ENCODE peak calls at places on chromosomes 7 and 10, in six cellular contexts. One of them, this sample, is unnamed.
A peak's percentile ranks its signal among the peaks of the same experiment; 100 is the strongest.

GRCh38 chr7:76193881-76194280 is 7.8 kb upstream of the SRRM3 start:
- DNase-seq in GM06990: no peak
- DNase-seq in H54: no peak
- DNase-seq in stimulated activated CD8-positive, alpha-beta memory T cell treated with anti-CD3 and anti-CD28 coated beads, Interleukin-12 subunit alpha, Interleukin-12 subunit beta, amount 100 ng/mL, for 1 hour: no peak
- DNase-seq in activated naive CD4-positive, alpha-beta T cell treated with Interleukin-2 at 50 U/mL for 16 hours: no peak
- DNase-seq in HS-27A: no peak
- DNase-seq in this sample: no peak

GRCh38 chr10:126565456-126565855 is 105.0 kb downstream of the C10orf90 start:
- DNase-seq in activated naive CD4-positive, alpha-beta T cell treated with Interleukin-2 at 50 U/mL for 16 hours: no peak
- DNase-seq in HS-27A: no peak
- DNase-seq in H54: no peak
- DNase-seq in stimulated activated CD8-positive, alpha-beta memory T cell treated with anti-CD3 and anti-CD28 coated beads, Interleukin-12 subunit alpha, Interleukin-12 subunit beta, amount 100 ng/mL, for 1 hour: no peak
- DNase-seq in GM06990: no peak
- DNase-seq in this sample: no peak

GRCh38 chr10:21860718-21861117 is 142.8 kb downstream of the DNAJC1 start:
- DNase-seq in activated naive CD4-positive, alpha-beta T cell treated with Interleukin-2 at 50 U/mL for 16 hours: no peak
- DNase-seq in HS-27A: no peak
- DNase-seq in H54: no peak
- DNase-seq in stimulated activated CD8-positive, alpha-beta memory T cell treated with anti-CD3 and anti-CD28 coated beads, Interleukin-12 subunit alpha, Interleukin-12 subunit beta, amount 100 ng/mL, for 1 hour: no peak
- DNase-seq in GM06990: peak; percentile 13
- DNase-seq in this sample: no peak

GRCh38 chr7:7761340-7761973 is 43.0 kb upstream of the RPA3 start:
- DNase-seq in stimulated activated CD8-positive, alpha-beta memory T cell treated with anti-CD3 and anti-CD28 coated beads, Interleukin-12 subunit alpha, Interleukin-12 subunit beta, amount 100 ng/mL, for 1 hour: no peak
- DNase-seq in GM06990: no peak
- DNase-seq in H54: no peak
- DNase-seq in HS-27A: no peak
- DNase-seq in activated naive CD4-positive, alpha-beta T cell treated with Interleukin-2 at 50 U/mL for 16 hours: no peak
- DNase-seq in this sample: peak; percentile 64

GRCh38 chr10:59891919-59892318 is 14.4 kb downstream of the CCDC6 start:
- DNase-seq in GM06990: no peak
- DNase-seq in stimulated activated CD8-positive, alpha-beta memory T cell treated with anti-CD3 and anti-CD28 coated beads, Interleukin-12 subunit alpha, Interleukin-12 subunit beta, amount 100 ng/mL, for 1 hour: no peak
- DNase-seq in H54: no peak
- DNase-seq in activated naive CD4-positive, alpha-beta T cell treated with Interleukin-2 at 50 U/mL for 16 hours: no peak
- DNase-seq in HS-27A: no peak
- DNase-seq in this sample: no peak

GRCh38 chr7:24249266-24249665 is 34.7 kb upstream of the NPY start:
- DNase-seq in GM06990: no peak
- DNase-seq in H54: no peak
- DNase-seq in HS-27A: no peak
- DNase-seq in activated naive CD4-positive, alpha-beta T cell treated with Interleukin-2 at 50 U/mL for 16 hours: no peak
- DNase-seq in stimulated activated CD8-positive, alpha-beta memory T cell treated with anti-CD3 and anti-CD28 coated beads, Interleukin-12 subunit alpha, Interleukin-12 subunit beta, amount 100 ng/mL, for 1 hour: no peak
- DNase-seq in this sample: no peak

GRCh38 chr7:110502893-110503465 is 587.9 kb upstream of the LRRN3 start:
- DNase-seq in H54: no peak
- DNase-seq in GM06990: no peak
- DNase-seq in stimulated activated CD8-positive, alpha-beta memory T cell treated with anti-CD3 and anti-CD28 coated beads, Interleukin-12 subunit alpha, Interleukin-12 subunit beta, amount 100 ng/mL, for 1 hour: no peak
- DNase-seq in activated naive CD4-positive, alpha-beta T cell treated with Interleukin-2 at 50 U/mL for 16 hours: no peak
- DNase-seq in HS-27A: no peak
- DNase-seq in this sample: peak; percentile 26

GRCh38 chr10:114577133-114577532 is 80.9 kb downstream of the ABLIM1 start:
- DNase-seq in stimulated activated CD8-positive, alpha-beta memory T cell treated with anti-CD3 and anti-CD28 coated beads, Interleukin-12 subunit alpha, Interleukin-12 subunit beta, amount 100 ng/mL, for 1 hour: no peak
- DNase-seq in GM06990: no peak
- DNase-seq in HS-27A: no peak
- DNase-seq in H54: no peak
- DNase-seq in activated naive CD4-positive, alpha-beta T cell treated with Interleukin-2 at 50 U/mL for 16 hours: no peak
- DNase-seq in this sample: peak; percentile 90

GRCh38 chr7:33923440-33924229 is 18.3 kb downstream of the BMPER start:
- DNase-seq in activated naive CD4-positive, alpha-beta T cell treated with Interleukin-2 at 50 U/mL for 16 hours: no peak
- DNase-seq in H54: no peak
- DNase-seq in HS-27A: no peak
- DNase-seq in GM06990: no peak
- DNase-seq in stimulated activated CD8-positive, alpha-beta memory T cell treated with anti-CD3 and anti-CD28 coated beads, Interleukin-12 subunit alpha, Interleukin-12 subunit beta, amount 100 ng/mL, for 1 hour: no peak
- DNase-seq in this sample: no peak

GRCh38 chr10:76338187-76338586 is 906.8 kb downstream of the LRMDA start:
- DNase-seq in H54: no peak
- DNase-seq in activated naive CD4-positive, alpha-beta T cell treated with Interleukin-2 at 50 U/mL for 16 hours: no peak
- DNase-seq in GM06990: no peak
- DNase-seq in HS-27A: no peak
- DNase-seq in stimulated activated CD8-positive, alpha-beta memory T cell treated with anti-CD3 and anti-CD28 coated beads, Interleukin-12 subunit alpha, Interleukin-12 subunit beta, amount 100 ng/mL, for 1 hour: no peak
- DNase-seq in this sample: no peak

GRCh38 chr7:15476101-15476918 is 85.5 kb downstream of the AGMO start:
- DNase-seq in activated naive CD4-positive, alpha-beta T cell treated with Interleukin-2 at 50 U/mL for 16 hours: no peak
- DNase-seq in HS-27A: no peak
- DNase-seq in GM06990: no peak
- DNase-seq in stimulated activated CD8-positive, alpha-beta memory T cell treated with anti-CD3 and anti-CD28 coated beads, Interleukin-12 subunit alpha, Interleukin-12 subunit beta, amount 100 ng/mL, for 1 hour: no peak
- DNase-seq in H54: no peak
- DNase-seq in this sample: no peak

GRCh38 chr10:130985158-130985753 is 326.3 kb downstream of the TCERG1L start:
- DNase-seq in HS-27A: no peak
- DNase-seq in stimulated activated CD8-positive, alpha-beta memory T cell treated with anti-CD3 and anti-CD28 coated beads, Interleukin-12 subunit alpha, Interleukin-12 subunit beta, amount 100 ng/mL, for 1 hour: no peak
- DNase-seq in GM06990: no peak
- DNase-seq in activated naive CD4-positive, alpha-beta T cell treated with Interleukin-2 at 50 U/mL for 16 hours: no peak
- DNase-seq in H54: no peak
- DNase-seq in this sample: no peak